ENCODE peak calls at places on chromosome 22, in six cellular contexts. P is colonic mucosa, G is uterus, J is sigmoid colon, L is neuronal stem cell, U is GM23338. M is an unnamed sample.

GRCh38 chr22:26357813-26358212 is 71.2 kb upstream of the ASPHD2 start:
- DNase-seq in P (no peak), L (no peak), J (no peak), U (no peak), G (no peak), M (no peak)

GRCh38 chr22:23216331-23217170 is 36.2 kb downstream of the BCR start:
- DNase-seq in L (no peak), U (no peak), P (no peak), J (no peak), G (no peak), M (no peak)

GRCh38 chr22:17269607-17270261 is 50.5 kb upstream of the ADA2 start:
- DNase-seq in G (no peak), J (no peak), L (no peak), U (no peak), P (peak; percentile 61), M (no peak)

GRCh38 chr22:17570851-17571631 is 7.7 kb downstream of the SLC25A18 start:
- DNase-seq in P (peak; percentile 30), L (no peak), U (no peak), G (peak; percentile 92), J (peak; percentile 98), M (peak; percentile 92)

GRCh38 chr22:28560005-28560742 is 119.5 kb downstream of the TTC28 start:
- DNase-seq in P (no peak), L (no peak), J (no peak), U (no peak), G (no peak), M (no peak)

GRCh38 chr22:25102722-25103121 is 96.9 kb upstream of the CRYBB3 start:
- DNase-seq in P (no peak), L (no peak), J (no peak), G (no peak), U (no peak), M (no peak)

GRCh38 chr22:47023871-47024270 is 261.4 kb downstream of the TBC1D22A start:
- DNase-seq in J (no peak), P (no peak), G (no peak), L (no peak), U (no peak), M (no peak)

GRCh38 chr22:23105919-23106853 is 35.6 kb downstream of the RSPH14 start:
- DNase-seq in G (no peak), P (no peak), L (no peak), J (no peak), U (no peak), M (no peak)

GRCh38 chr22:28939932-28940331 is 56.6 kb downstream of the ZNRF3 start:
- DNase-seq in P (no peak), J (no peak), G (no peak), U (no peak), L (no peak), M (no peak)

GRCh38 chr22:35301370-35301874 is 1.7 kb downstream of the TOM1 start:
- DNase-seq in U (peak; percentile 31), J (peak; percentile 80), L (no peak), P (no peak), G (peak; percentile 61), M (no peak)

GRCh38 chr22:28608546-28608945 is 71.1 kb downstream of the TTC28 start:
- DNase-seq in J (no peak), L (no peak), G (no peak), P (no peak), U (peak; percentile 59), M (no peak)

GRCh38 chr22:47199261-47199948 is 437.0 kb downstream of the TBC1D22A start:
- DNase-seq in U (no peak), J (peak; percentile 56), L (no peak), G (no peak), P (no peak), M (no peak)

GRCh38 chr22:35777335-35777975 is 59.8 kb downstream of the APOL5 start:
- DNase-seq in G (no peak), J (no peak), L (no peak), U (no peak), P (no peak), M (no peak)

GRCh38 chr22:36577019-36577418 is 48.1 kb upstream of the EIF3D start:
- DNase-seq in G (no peak), P (no peak), L (no peak), U (no peak), J (no peak), M (no peak)

GRCh38 chr22:19911540-19912235 is 29.9 kb upstream of the COMT start:
- DNase-seq in U (no peak), G (no peak), J (peak; percentile 62), P (no peak), L (no peak), M (no peak)
- H3K4me3 ChIP-seq in U (no peak overlapping the region), G (no peak overlapping the region), J (no peak overlapping the region), P (no peak overlapping the region), L (no peak overlapping the region), M (no peak overlapping the region)

DNA sequence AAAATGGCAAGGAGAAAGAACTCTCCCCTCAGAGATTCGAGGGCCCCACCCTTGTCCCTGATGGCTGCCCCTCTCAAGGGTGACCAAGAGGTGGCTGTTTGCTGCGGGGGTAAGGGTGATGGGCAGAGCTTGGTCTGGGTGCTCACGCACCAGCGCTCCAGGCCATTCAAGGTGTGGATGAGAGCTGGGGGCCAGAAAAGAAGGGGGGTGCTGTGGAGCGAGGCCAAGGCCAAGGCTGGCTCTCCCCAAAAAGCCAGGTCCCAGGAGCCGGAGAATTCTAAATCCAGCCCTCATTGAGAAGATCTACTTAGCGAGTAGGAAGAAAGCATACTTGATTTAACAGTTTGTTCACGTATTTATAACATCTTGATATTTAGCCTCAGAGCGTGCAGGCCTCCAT is 28.1 kb upstream of the CBX7 start:
- DNase-seq in U (no peak), P (no peak), L (no peak), G (no peak), J (no peak), M (no peak)
- H3K4me1 ChIP-seq in U (peaks cover 27% of the 10 kb centered on the region), P (no peaks in the 10 kb centered on the region), L (peaks cover 34% of the 10 kb centered on the region), G (peaks cover 19% of the 10 kb centered on the region), J (peaks cover 16% of the 10 kb centered on the region), M (peaks cover 61% of the 10 kb centered on the region)

GRCh38 chr22:22031571-22031970 is 49.0 kb upstream of the TOP3B start:
- DNase-seq in G (no peak), J (no peak), U (no peak), L (no peak), P (no peak), M (no peak)
- H3K27me3 ChIP-seq in G (no peaks in the 10 kb centered on the region), J (no peaks in the 10 kb centered on the region), U (peaks cover 100% of the 10 kb centered on the region), L (peaks cover 24% of the 10 kb centered on the region), P (no peaks in the 10 kb centered on the region), M (peaks cover 32% of the 10 kb centered on the region)

GRCh38 chr22:37807410-37808293 is at the start of gene GCAT:
- DNase-seq in G (peak; percentile 93), L (peak; percentile 97), U (peak; percentile 99), P (peak; percentile 98), J (peak; percentile 98), M (peak; percentile 97)

GRCh38 chr22:37804886-37805857 is 2.6 kb upstream of the GCAT start:
- DNase-seq in P (peak; percentile 93), U (peak; percentile 84), G (peak; percentile 89), L (no peak), J (peak; percentile 96), M (peak; percentile 92)

GRCh38 chr22:37806409-37807338 is 1.1 kb upstream of the GCAT start:
- DNase-seq in G (no peak), J (peak; percentile 75), L (no peak), P (peak; percentile 68), U (peak; percentile 47), M (no peak)

GRCh38 chr22:37804502-37804885 is 3.2 kb upstream of the GCAT start:
- DNase-seq in L (no peak), G (no peak), J (no peak), P (peak; percentile 36), U (peak; percentile 27), M (no peak)

GRCh38 chr22:37805878-37806277 is 1.9 kb upstream of the GCAT start:
- DNase-seq in J (no peak), U (no peak), P (no peak), L (no peak), G (no peak), M (no peak)
- H3K4me3 ChIP-seq in J (peak overlapping the region; percentile 63), U (peak overlapping the region; percentile 86), P (peak overlapping the region; percentile 60), L (peak overlapping the region; percentile 82), G (peak overlapping the region; percentile 50), M (peak overlapping the region; percentile 79)

GRCh38 chr22:49645257-49645656 is 182.4 kb downstream of the BRD1 start:
- DNase-seq in U (no peak), L (no peak), G (no peak), J (no peak), P (no peak), M (no peak)
- H3K4me1 ChIP-seq in U (no peaks in the 10 kb centered on the region), L (peaks cover 11% of the 10 kb centered on the region), G (no peaks in the 10 kb centered on the region), J (no peaks in the 10 kb centered on the region), P (no peaks in the 10 kb centered on the region), M (peaks cover 5% of the 10 kb centered on the region)

GRCh38 chr22:50585238-50585637 is 2.6 kb upstream of the CHKB start:
- DNase-seq in U (no peak), J (no peak), P (no peak), G (no peak), L (no peak), M (no peak)
- H3K27me3 ChIP-seq in U (peaks cover 13% of the 10 kb centered on the region), J (no peaks in the 10 kb centered on the region), P (no peaks in the 10 kb centered on the region), G (no peaks in the 10 kb centered on the region), L (no peaks in the 10 kb centered on the region), M (no peaks in the 10 kb centered on the region)

GRCh38 chr22:32205974-32206773 is 1.3 kb upstream of the RFPL2 start:
- DNase-seq in P (no peak), J (no peak), U (peak; percentile 60), G (no peak), L (no peak), M (no peak)
- H3K4me3 ChIP-seq in P (no peak overlapping the region), J (no peak overlapping the region), U (peak overlapping the region; percentile 56), G (no peak overlapping the region), L (no peak overlapping the region), M (no peak overlapping the region)

DNA sequence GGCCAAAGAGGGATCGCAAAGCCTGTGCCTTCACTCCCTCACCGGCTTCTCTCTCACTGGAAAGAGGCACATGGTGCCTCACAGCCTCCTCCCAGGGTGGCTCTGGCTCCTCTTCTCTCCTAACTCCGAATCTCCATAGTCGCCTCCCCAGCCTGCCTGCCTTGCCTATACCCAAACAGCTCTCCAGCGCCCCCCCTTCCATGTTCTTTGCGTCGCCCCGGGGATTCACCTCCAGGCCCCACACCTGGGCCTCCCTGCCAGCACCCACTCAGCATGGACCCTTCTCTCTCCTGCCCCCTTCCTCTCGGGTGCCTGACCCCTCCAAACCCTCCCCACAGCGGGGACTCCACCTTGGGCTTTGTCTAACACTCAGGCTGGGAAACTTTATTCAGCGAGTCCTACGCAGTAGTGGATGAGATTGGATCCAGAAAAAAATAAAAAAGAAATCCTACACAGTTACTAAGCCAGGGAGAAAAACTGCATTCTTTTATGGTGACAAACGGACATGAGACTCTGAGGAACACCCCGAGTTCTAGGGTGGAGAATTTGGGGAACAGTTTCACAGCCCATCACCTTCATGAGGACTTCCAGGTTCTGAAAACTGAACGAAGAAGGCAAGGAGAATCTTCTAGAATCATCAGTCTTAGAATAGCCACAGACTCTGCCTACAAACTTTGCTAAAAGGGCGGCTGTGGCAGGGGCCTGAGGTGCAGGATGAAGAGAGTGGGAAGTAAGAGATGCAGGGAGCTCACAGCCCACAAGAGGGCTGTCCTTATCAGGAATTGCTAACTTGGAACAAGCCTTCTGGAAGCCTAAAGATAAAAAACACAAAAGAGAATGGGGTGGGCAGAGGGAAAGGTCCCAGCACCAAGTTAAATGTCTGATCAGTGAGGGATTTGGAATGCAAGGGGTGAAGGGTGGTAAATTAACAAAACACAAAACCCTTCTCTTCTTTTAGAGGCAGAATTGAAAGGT is 5.3 kb downstream of the PPM1F start:
- DNase-seq in L (peak; percentile 29), P (no peak), G (no peak), U (peak; percentile 78), J (no peak), M (no peak)
- H3K4me1 ChIP-seq in L (peaks cover 10% of the 10 kb centered on the region), P (peaks cover 7% of the 10 kb centered on the region), G (peaks cover 19% of the 10 kb centered on the region), U (peaks cover 12% of the 10 kb centered on the region), J (peaks cover 65% of the 10 kb centered on the region), M (peaks cover 98% of the 10 kb centered on the region)

M was measured in left ventricle myocardium inferior.